ENCODE peak calls at places on chromosomes 4 and X, in nine cellular contexts. J is posterior cingulate gyrus, X is H4, D is SIG-M5, B is RPMI8226, T is T47D, Q is hepatic stellate cell, H is IMR-90, V is left lung. O is an unnamed sample.

GRCh38 chrX:94041881-94042280 is 367.9 kb downstream of the FAM133A start:
- DNase-seq in J (no peak), X (no peak), D (no peak), B (no peak), T (no peak), Q (no peak), H (no peak), V (no peak), O (no peak)

GRCh38 chrX:9880237-9880636 is 86.9 kb upstream of the CLDN34 start:
- DNase-seq in J (no peak), X (no peak), D (no peak), B (no peak), T (no peak), Q (no peak), H (no peak), V (no peak), O (no peak)

GRCh38 chr4:76546282-76547166 is 111.5 kb downstream of the SHROOM3 start:
- DNase-seq in J (no peak), X (peak), D (no peak), B (no peak), T (peak), Q (peak), H (peak), V (no peak), O (peak)

GRCh38 chr4:74320559-74321118 is 12.4 kb downstream of the EPGN start:
- DNase-seq in J (no peak), X (peak), D (peak), B (peak), T (peak), Q (peak), H (peak), V (peak), O (peak)

GRCh38 chr4:177583000-177583399 is 140.8 kb upstream of the AGA start:
- DNase-seq in J (no peak), X (no peak), D (no peak), B (no peak), T (no peak), Q (no peak), H (peak), V (no peak), O (no peak)

GRCh38 chr4:88616275-88616996 is 24.2 kb downstream of the HERC3 start:
- DNase-seq in J (no peak), X (peak), D (no peak), B (no peak), T (peak), Q (no peak), H (peak), V (no peak), O (no peak)

GRCh38 chr4:162115323-162115722 is 48.5 kb downstream of the FSTL5 start:
- DNase-seq in J (no peak), X (no peak), D (no peak), B (no peak), T (no peak), Q (no peak), H (no peak), V (no peak), O (peak)

GRCh38 chrX:134932528-134933217 is 58.1 kb upstream of the SMIM10 start:
- DNase-seq in J (no peak), X (peak), D (no peak), B (no peak), T (no peak), Q (peak), H (peak), V (no peak), O (no peak)

GRCh38 chr4:20172070-20172760 is 79.5 kb upstream of the SLIT2 start:
- DNase-seq in J (no peak), X (no peak), D (no peak), B (no peak), T (no peak), Q (no peak), H (no peak), V (no peak), O (no peak)

GRCh38 chr4:107442538-107443083 is 277.4 kb downstream of the PAPSS1 start:
- DNase-seq in J (no peak), X (no peak), D (no peak), B (no peak), T (no peak), Q (no peak), H (no peak), V (no peak), O (no peak)

GRCh38 chr4:182752158-182752910 is 164.9 kb downstream of the DCTD start:
- DNase-seq in J (no peak), X (peak), D (no peak), B (no peak), T (no peak), Q (peak), H (peak), V (no peak), O (no peak)

GRCh38 chr4:48275247-48275646 is 5.6 kb upstream of the TEC start:
- DNase-seq in J (no peak), X (peak), D (no peak), B (no peak), T (peak), Q (no peak), H (peak), V (no peak), O (no peak)

GRCh38 chrX:40570346-40571093 is 10.2 kb upstream of the ATP6AP2 start:
- DNase-seq in J (no peak), X (no peak), D (peak), B (peak), T (no peak), Q (no peak), H (no peak), V (no peak), O (no peak)

GRCh38 chrX:72576161-72576896 is 3.7 kb upstream of the HDAC8 start:
- DNase-seq in J (no peak), X (peak), D (no peak), B (no peak), T (no peak), Q (no peak), H (peak), V (no peak), O (no peak)

GRCh38 chrX:123884809-123885408 is 25.1 kb downstream of the XIAP start:
- DNase-seq in J (no peak), X (peak), D (peak), B (peak), T (peak), Q (peak), H (peak), V (no peak), O (no peak)

GRCh38 chr4:6959261-6959660 is 49.6 kb downstream of the TBC1D14 start:
- DNase-seq in J (no peak), X (no peak), D (no peak), B (no peak), T (no peak), Q (no peak), H (no peak), V (no peak), O (no peak)

GRCh38 chr4:87977521-87978278 is 2.2 kb downstream of the SPP1 start:
- DNase-seq in J (no peak), X (no peak), D (no peak), B (no peak), T (no peak), Q (no peak), H (no peak), V (no peak), O (no peak)

GRCh38 chr4:155722816-155723499 is 35.9 kb upstream of the GUCY1B1 start:
- DNase-seq in J (no peak), X (peak), D (no peak), B (no peak), T (no peak), Q (no peak), H (peak), V (no peak), O (no peak)

GRCh38 chr4:64158648-64159326 is 250.5 kb downstream of the TECRL start:
- DNase-seq in J (no peak), X (peak), D (peak), B (peak), T (peak), Q (peak), H (peak), V (no peak), O (peak)

GRCh38 chr4:164931551-164932324 is 45.7 kb downstream of the TRIM61 start:
- DNase-seq in J (no peak), X (no peak), D (no peak), B (no peak), T (no peak), Q (no peak), H (no peak), V (no peak), O (no peak)

GRCh38 chr4:57148177-57148576 is 38.0 kb upstream of the IGFBP7 start:
- DNase-seq in J (no peak), X (no peak), D (no peak), B (no peak), T (no peak), Q (no peak), H (no peak), V (no peak), O (no peak)

GRCh38 chr4:30789219-30789671 is 69.1 kb downstream of the PCDH7 start:
- DNase-seq in J (no peak), X (no peak), D (no peak), B (peak), T (peak), Q (no peak), H (no peak), V (no peak), O (no peak)

GRCh38 chr4:91758487-91758886 is 545.3 kb upstream of the GRID2 start:
- DNase-seq in J (no peak), X (no peak), D (no peak), B (no peak), T (no peak), Q (no peak), H (no peak), V (no peak), O (no peak)

GRCh38 chr4:140851032-140851636 is 94.9 kb upstream of the TBC1D9 start:
- DNase-seq in J (no peak), X (peak), D (no peak), B (peak), T (peak), Q (peak), H (peak), V (no peak), O (peak)

GRCh38 chrX:20452487-20452886 is 185.8 kb upstream of the RPS6KA3 start:
- DNase-seq in J (no peak), X (no peak), D (no peak), B (no peak), T (no peak), Q (no peak), H (no peak), V (no peak), O (no peak)

GRCh38 chr4:86934147-86934771 is 552 bp upstream of the AFF1 start:
- DNase-seq in J (no peak), X (no peak), D (no peak), B (no peak), T (peak), Q (no peak), H (no peak), V (no peak), O (no peak)

GRCh38 chr4:180058731-180059215 is 2184.4 kb upstream of the TENM3 start:
- DNase-seq in J (peak), X (peak), D (no peak), B (peak), T (no peak), Q (peak), H (peak), V (no peak), O (no peak)

GRCh38 chrX:11724122-11725017 is 33.7 kb upstream of the MSL3 start:
- DNase-seq in J (no peak), X (peak), D (no peak), B (peak), T (peak), Q (peak), H (peak), V (no peak), O (no peak)

GRCh38 chr4:105306820-105307219 is 160.1 kb downstream of the TET2 start:
- DNase-seq in J (no peak), X (no peak), D (no peak), B (no peak), T (no peak), Q (no peak), H (no peak), V (no peak), O (no peak)

GRCh38 chr4:119898211-119898610 is 168.4 kb downstream of the MAD2L1 start:
- DNase-seq in J (no peak), X (no peak), D (no peak), B (no peak), T (no peak), Q (no peak), H (no peak), V (no peak), O (no peak)

GRCh38 chrX:65536291-65536690 is 1.7 kb upstream of the LAS1L start:
- DNase-seq in J (no peak), X (no peak), D (no peak), B (no peak), T (peak), Q (no peak), H (no peak), V (no peak), O (no peak)

GRCh38 chr4:149194061-149194460 is 621.6 kb downstream of the IQCM start:
- DNase-seq in J (no peak), X (no peak), D (no peak), B (no peak), T (no peak), Q (no peak), H (no peak), V (no peak), O (no peak)

GRCh38 chr4:119559044-119559647 is 69.5 kb downstream of the PDE5A start:
- DNase-seq in J (no peak), X (peak), D (no peak), B (peak), T (peak), Q (peak), H (peak), V (no peak), O (peak)

GRCh38 chrX:147912093-147912801 is 528 bp downstream of the FMR1 start:
- DNase-seq in J (no peak), X (peak), D (no peak), B (peak), T (peak), Q (peak), H (peak), V (peak), O (peak)

GRCh38 chr4:57137261-57137660 is 27.1 kb upstream of the IGFBP7 start:
- DNase-seq in J (no peak), X (no peak), D (no peak), B (no peak), T (no peak), Q (no peak), H (no peak), V (no peak), O (no peak)